ENCODE peak calls at places on chromosomes 6 and 20, in four cellular contexts. B, N, F and I are unnamed samples.

GRCh38 chr20:53652859-53653520 is 59.4 kb upstream of the ZNF217 start:
- DNase-seq in N (no peak), F (no peak), B (no peak), I (no peak)

GRCh38 chr20:60754866-60755265 is 497.2 kb upstream of the CDH4 start:
- DNase-seq in B (no peak), N (no peak), F (no peak), I (no peak)

GRCh38 chr20:33005132-33005566 is 916 bp upstream of the SUN5 start:
- DNase-seq in F (no peak), B (no peak), N (no peak), I (no peak)

GRCh38 chr6:72624557-72625160 is 2.8 kb downstream of the KCNQ5 start:
- DNase-seq in N (no peak), F (no peak), B (no peak), I (no peak)

GRCh38 chr6:109055771-109056235 is 38.8 kb downstream of the SESN1 start:
- DNase-seq in F (no peak), B (no peak), N (no peak), I (no peak)

GRCh38 chr6:63839485-63839884 is 203.9 kb downstream of the PHF3 start:
- DNase-seq in B (no peak), F (no peak), N (no peak), I (no peak)

GRCh38 chr6:44051516-44051915 is 75.7 kb downstream of the MRPL14 start:
- DNase-seq in N (no peak), B (peak), F (no peak), I (no peak)

GRCh38 chr6:55433446-55434130 is 106.3 kb downstream of the GFRAL start:
- DNase-seq in N (no peak), B (no peak), F (no peak), I (no peak)

GRCh38 chr6:133333852-133334251 is 92.7 kb downstream of the EYA4 start:
- DNase-seq in N (no peak), F (no peak), B (no peak), I (no peak)

GRCh38 chr20:22716824-22717351 is 132.5 kb upstream of the FOXA2 start:
- DNase-seq in F (peak), N (no peak), B (no peak), I (no peak)

GRCh38 chr6:6543181-6543879 is 45.2 kb upstream of the LY86 start:
- DNase-seq in N (no peak), F (no peak), B (no peak), I (no peak)

GRCh38 chr6:53624491-53624890 is 41.1 kb downstream of the KLHL31 start:
- DNase-seq in N (no peak), B (no peak), F (no peak), I (no peak)

GRCh38 chr20:53128024-53128423 is 155.9 kb downstream of the TSHZ2 start:
- DNase-seq in B (no peak), N (no peak), F (no peak), I (no peak)

GRCh38 chr6:118203421-118204000 is 296.4 kb downstream of the SLC35F1 start:
- DNase-seq in B (no peak), N (no peak), F (no peak), I (no peak)

GRCh38 chr6:34237316-34237721 is 646 bp downstream of the HMGA1 start:
- DNase-seq in F (no peak), N (no peak), B (no peak), I (no peak)

GRCh38 chr6:144219056-144219685 is 66.0 kb upstream of the UTRN start:
- DNase-seq in N (no peak), B (no peak), F (no peak), I (peak)

GRCh38 chr20:37804584-37805566 is 98.1 kb upstream of the VSTM2L start:
- DNase-seq in N (no peak), B (no peak), F (no peak), I (no peak)

GRCh38 chr20:62219101-62219991 is 732 bp downstream of the HRH3 start:
- DNase-seq in B (no peak), N (no peak), F (no peak), I (peak)

GRCh38 chr6:149429427-149430360 is 29.6 kb downstream of the SUMO4 start:
- DNase-seq in N (no peak), F (no peak), B (no peak), I (no peak)

GRCh38 chr20:44704551-44704971 is 10.6 kb upstream of the CCN5 start:
- DNase-seq in F (no peak), B (no peak), N (no peak), I (no peak)

GRCh38 chr20:4064118-4064962 is 49.0 kb upstream of the RNF24 start:
- DNase-seq in N (peak), F (peak), B (peak), I (no peak)

GRCh38 chr6:45715508-45715803 is 300.2 kb downstream of the CLIC5 start:
- DNase-seq in N (no peak), F (no peak), B (no peak), I (no peak)

GRCh38 chr6:81938014-81938761 is 185.7 kb upstream of the TENT5A start:
- DNase-seq in B (peak), N (no peak), F (no peak), I (no peak)

GRCh38 chr6:24126586-24127192 is 674 bp downstream of the NRSN1 start:
- DNase-seq in B (peak), F (no peak), N (peak), I (no peak)

GRCh38 chr6:14664112-14664592 is 546.6 kb downstream of the CD83 start:
- DNase-seq in B (no peak), N (no peak), F (no peak), I (no peak)

GRCh38 chr6:122817766-122818165 is 28.7 kb downstream of the SMPDL3A start:
- DNase-seq in F (no peak), N (no peak), B (no peak), I (peak)

GRCh38 chr6:125867483-125867935 is 76.7 kb downstream of the NCOA7 start:
- DNase-seq in B (no peak), F (no peak), N (peak), I (peak)

GRCh38 chr6:12233693-12234551 is 56.2 kb upstream of the EDN1 start:
- DNase-seq in B (peak), N (no peak), F (peak), I (peak)

GRCh38 chr6:167827588-167828324 is 1.0 kb downstream of the AFDN start:
- DNase-seq in F (peak), B (peak), N (peak), I (no peak)

GRCh38 chr20:43751167-43752050 is 24.6 kb upstream of the GTSF1L start:
- DNase-seq in B (no peak), N (no peak), F (no peak), I (no peak)

GRCh38 chr6:3119040-3119723 is 671 bp downstream of the BPHL start:
- DNase-seq in B (peak), F (no peak), N (no peak), I (no peak)

GRCh38 chr20:47699804-47700203 is 85.5 kb downstream of the SULF2 start:
- DNase-seq in B (no peak), N (no peak), F (no peak), I (no peak)